ENCODE peak calls at places on chromosome 19, in seven cellular contexts. D, J, X, K, I, F and G are unnamed samples.
A peak's percentile ranks its signal among the peaks of the same experiment; 100 is the strongest.

GRCh38 chr19:17358395-17358794 is 18.7 kb downstream of the PLVAP start:
- DNase-seq in D (no peak), X (no peak), J (no peak), I (no peak), K (no peak), F (no peak), G (no peak)

GRCh38 chr19:14719162-14719561 is 29.3 kb downstream of the ZNF333 start:
- DNase-seq in I (no peak), J (no peak), F (no peak), K (no peak), X (no peak), D (no peak), G (no peak)

GRCh38 chr19:6125571-6125989 is 9.9 kb upstream of the ACSBG2 start:
- DNase-seq in X (peak; percentile 54), J (no peak), D (no peak), F (peak; percentile 84), K (peak; percentile 32), I (peak; percentile 58), G (peak; percentile 44)

GRCh38 chr19:5587661-5588060 is 19.9 kb upstream of the TINCR start:
- DNase-seq in X (no peak), I (no peak), K (no peak), J (no peak), D (peak; percentile 78), F (no peak), G (no peak)

GRCh38 chr19:7512400-7512851 is 3.5 kb upstream of the ZNF358 start:
- DNase-seq in I (no peak), X (no peak), F (no peak), J (no peak), K (no peak), D (no peak), G (no peak)

GRCh38 chr19:35316560-35316959 is 12.4 kb upstream of the CD22 start:
- DNase-seq in F (no peak), I (no peak), J (no peak), D (no peak), K (no peak), X (no peak), G (no peak)

GRCh38 chr19:58395220-58395978 is at the start of gene RNF225:
- DNase-seq in F (no peak), I (peak; percentile 45), K (no peak), X (no peak), D (no peak), J (no peak), G (no peak)

GRCh38 chr19:5130371-5131030 is 161.6 kb downstream of the KDM4B start:
- DNase-seq in I (no peak), X (peak; percentile 86), K (peak; percentile 30), D (no peak), J (no peak), F (no peak), G (no peak)

GRCh38 chr19:5697890-5698634 is 8.0 kb downstream of the RPL36 start:
- DNase-seq in J (no peak), X (no peak), D (peak; percentile 77), F (no peak), I (no peak), K (no peak), G (peak; percentile 30)

GRCh38 chr19:15123900-15124299 is 16.7 kb downstream of the SYDE1 start:
- DNase-seq in F (no peak), K (no peak), D (peak; percentile 72), I (peak; percentile 82), J (peak; percentile 83), X (no peak), G (peak; percentile 92)

GRCh38 chr19:18254546-18255500 is 19.4 kb downstream of the IQCN start:
- DNase-seq in F (peak; percentile 39), D (no peak), X (no peak), K (no peak), J (no peak), I (peak; percentile 40), G (no peak)

GRCh38 chr19:10305139-10305806 is 4.3 kb downstream of the ZGLP1 start:
- DNase-seq in I (no peak), X (no peak), K (no peak), F (no peak), D (no peak), J (no peak), G (no peak)

GRCh38 chr19:530133-531008 is 1.2 kb upstream of the CDC34 start:
- DNase-seq in X (no peak), F (no peak), D (no peak), J (no peak), I (no peak), K (no peak), G (no peak)

GRCh38 chr19:42108527-42109389 is 23.5 kb downstream of the POU2F2 start:
- DNase-seq in X (peak; percentile 71), J (peak; percentile 68), D (peak; percentile 94), I (peak; percentile 68), K (peak; percentile 80), F (peak; percentile 88), G (peak; percentile 81)

GRCh38 chr19:43439183-43440063 is 24.7 kb downstream of the TEX101 start:
- DNase-seq in I (no peak), K (peak; percentile 28), J (no peak), D (no peak), X (peak; percentile 16), F (peak; percentile 97), G (no peak)

GRCh38 chr19:49145485-49146407 is 9.4 kb downstream of the HRC start:
- DNase-seq in F (peak; percentile 67), K (peak; percentile 62), I (peak; percentile 77), X (peak; percentile 81), D (peak; percentile 93), J (peak; percentile 84), G (peak; percentile 89)